ENCODE peak calls at places on chromosomes 12 and 14, in eight cellular contexts. R is GM13977; F is stimulated activated CD4-positive, alpha-beta T cell treated with anti-CD3 and anti-CD28 coated beads, Interleukin-2, amount 100 ng/mL, for 48 hours; W is M059J; I is NCI-H2081; H is esophagus squamous epithelium; S is AG20443; Y is B cell. A is an unnamed sample.

GRCh38 chr12:78888583-78888982 is 24.0 kb downstream of the SYT1 start:
- DNase-seq in F (no peak), H (no peak), S (no peak), W (no peak), R (no peak), I (no peak), Y (no peak), A (peak)

GRCh38 chr12:118842753-118843335 is 138.5 kb upstream of the SRRM4 start:
- DNase-seq in H (no peak), I (no peak), W (no peak), S (no peak), Y (no peak), R (no peak), F (no peak), A (no peak)

GRCh38 chr14:28751467-28752058 is 15.0 kb upstream of the FOXG1 start:
- DNase-seq in H (no peak), S (peak), F (peak), W (peak), Y (no peak), R (no peak), I (peak), A (no peak)

GRCh38 chr12:81859521-81859920 is 100.4 kb upstream of the PPFIA2 start:
- DNase-seq in Y (no peak), W (no peak), S (no peak), H (no peak), R (no peak), F (no peak), I (no peak), A (no peak)

GRCh38 chr12:66279127-66279712 is 23.1 kb upstream of the HELB start:
- DNase-seq in W (peak), H (no peak), R (no peak), I (no peak), S (peak), Y (no peak), F (no peak), A (no peak)

GRCh38 chr12:42588308-42588836 is 1.2 kb downstream of the PRICKLE1 start:
- DNase-seq in F (no peak), H (no peak), W (no peak), I (no peak), R (no peak), Y (no peak), S (peak), A (no peak)

GRCh38 chr12:128789356-128789929 is 34.3 kb downstream of the SLC15A4 start:
- DNase-seq in F (no peak), Y (peak), I (no peak), R (no peak), H (no peak), W (no peak), S (no peak), A (peak)

GRCh38 chr14:93759781-93760307 is 28.4 kb downstream of the PRIMA1 start:
- DNase-seq in Y (no peak), R (no peak), I (no peak), S (no peak), W (peak), H (no peak), F (no peak), A (no peak)

GRCh38 chr12:130104596-130105253 is 57.5 kb upstream of the FZD10 start:
- DNase-seq in Y (no peak), H (no peak), R (no peak), I (no peak), F (no peak), S (no peak), W (no peak), A (no peak)

GRCh38 chr12:53989227-53990113 is 4.5 kb downstream of the HOXC10 start:
- DNase-seq in W (peak), I (no peak), F (no peak), S (peak), R (peak), H (no peak), Y (no peak), A (peak)

GRCh38 chr12:14239350-14239934 is 126.0 kb upstream of the ATF7IP start:
- DNase-seq in I (no peak), R (peak), Y (peak), S (peak), F (no peak), H (no peak), W (peak), A (peak)

GRCh38 chr12:132506730-132507538 is 17.0 kb downstream of the FBRSL1 start:
- DNase-seq in R (peak), I (no peak), F (peak), S (peak), H (no peak), Y (no peak), W (no peak), A (peak)